ENCODE peak calls at places on chromosomes 11 and 22, in ten cellular contexts. Y is fibroblast of pulmonary artery, D is cardiac muscle cell, H is heart right ventricle, V is lung, S is epithelial cell of esophagus, A is GM23338, K is astrocyte of the spinal cord, G is colonic mucosa, T is HepG2. R is an unnamed sample.
A peak's percentile ranks its signal among the peaks of the same experiment; 100 is the strongest.

GRCh38 chr11:28245131-28245530 is 136.9 kb downstream of the METTL15 start:
- DNase-seq in A (no peak), G (no peak), H (no peak), D (no peak), Y (no peak), T (no peak), V (no peak), K (peak; percentile 42), S (no peak), R (no peak)

GRCh38 chr11:68033708-68034045 is 3.2 kb downstream of the NDUFS8 start:
- DNase-seq in G (no peak), T (no peak), D (no peak), A (no peak), Y (no peak), H (peak; percentile 64), K (no peak), V (no peak), S (no peak), R (no peak)

GRCh38 chr11:126857860-126858808 is 142.4 kb downstream of the KIRREL3 start:
- DNase-seq in D (peak; percentile 21), H (no peak), S (peak; percentile 0), G (no peak), V (no peak), A (no peak), K (peak; percentile 78), T (no peak), Y (peak; percentile 21), R (no peak)

GRCh38 chr22:24583221-24583971 is 9.5 kb downstream of the LRRC75B start:
- DNase-seq in T (peak; percentile 76), V (no peak), K (peak; percentile 9), H (peak; percentile 40), Y (peak; percentile 40), A (no peak), G (no peak), D (peak; percentile 64), S (peak; percentile 36), R (no peak)

GRCh38 chr11:116459644-116460043 is 313.1 kb downstream of the BUD13 start:
- DNase-seq in D (no peak), T (no peak), H (no peak), K (no peak), V (no peak), S (no peak), G (no peak), A (no peak), Y (no peak), R (no peak)

GRCh38 chr11:95044010-95044409 is 5.2 kb upstream of the KDM4F start:
- DNase-seq in Y (no peak), G (no peak), V (no peak), A (no peak), D (no peak), S (no peak), H (no peak), T (no peak), K (no peak), R (no peak)

GRCh38 chr11:87473174-87473573 is 435.4 kb downstream of the TMEM135 start:
- DNase-seq in K (peak; percentile 81), Y (peak; percentile 10), G (no peak), T (no peak), A (no peak), H (no peak), V (peak; percentile 31), S (peak; percentile 88), D (no peak), R (no peak)

GRCh38 chr22:24236656-24237055 is 8.2 kb downstream of the GGT5 start:
- DNase-seq in D (no peak), V (no peak), Y (no peak), G (no peak), A (no peak), H (no peak), S (no peak), T (no peak), K (no peak), R (no peak)

GRCh38 chr11:11550534-11550933 is 71.3 kb downstream of the GALNT18 start:
- DNase-seq in H (no peak), A (no peak), S (no peak), V (no peak), G (no peak), K (no peak), Y (no peak), D (no peak), T (no peak), R (no peak)

GRCh38 chr11:112241486-112241885 is 15.3 kb downstream of the PTS start:
- DNase-seq in G (no peak), D (peak; percentile 94), S (no peak), V (no peak), K (peak; percentile 69), T (peak; percentile 76), H (no peak), A (no peak), Y (peak; percentile 71), R (no peak)

GRCh38 chr11:94734563-94735275 is 33.4 kb upstream of the AMOTL1 start:
- DNase-seq in T (no peak), Y (no peak), V (no peak), G (no peak), S (peak; percentile 53), H (no peak), D (no peak), A (peak; percentile 59), K (peak; percentile 47), R (no peak)

GRCh38 chr22:40429481-40429880 is 59.1 kb downstream of the SGSM3 start:
- DNase-seq in G (no peak), T (no peak), K (no peak), V (no peak), Y (no peak), H (no peak), A (no peak), S (no peak), D (no peak), R (no peak)

GRCh38 chr22:46422896-46423295 is 87.4 kb downstream of the TRMU start:
- DNase-seq in Y (no peak), D (no peak), T (no peak), A (no peak), G (no peak), H (peak; percentile 30), K (no peak), S (no peak), V (no peak), R (no peak)

GRCh38 chr11:117319214-117319840 is 3.3 kb upstream of the BACE1 start:
- DNase-seq in A (no peak), D (peak; percentile 83), K (peak; percentile 59), S (no peak), V (no peak), H (no peak), Y (peak; percentile 76), T (no peak), G (no peak), R (no peak)

GRCh38 chr22:37485006-37485713 is 1.0 kb downstream of the MFNG start:
- DNase-seq in V (no peak), G (no peak), A (no peak), T (no peak), S (no peak), Y (no peak), K (no peak), D (no peak), H (peak; percentile 34), R (no peak)

GRCh38 chr11:19890308-19890707 is 177.7 kb downstream of the NAV2 start:
- DNase-seq in Y (peak; percentile 80), H (no peak), A (no peak), G (no peak), T (no peak), S (peak; percentile 27), D (peak; percentile 84), K (peak; percentile 95), V (no peak), R (no peak)

GRCh38 chr11:95081412-95081811 is 8.2 kb upstream of the ENDOD1 start:
- DNase-seq in K (peak; percentile 58), A (peak; percentile 24), G (no peak), T (no peak), H (peak; percentile 36), Y (peak; percentile 51), D (peak; percentile 33), S (no peak), V (no peak), R (no peak)

GRCh38 chr11:79466411-79466810 is 25.6 kb upstream of the TENM4 start:
- DNase-seq in G (no peak), K (peak; percentile 65), T (no peak), Y (peak; percentile 34), S (peak; percentile 57), D (peak; percentile 50), A (no peak), V (no peak), H (no peak), R (no peak)

GRCh38 chr11:89626366-89626765 is 83.7 kb upstream of the TRIM77 start:
- DNase-seq in H (no peak), V (no peak), D (no peak), Y (no peak), G (no peak), A (no peak), T (no peak), K (no peak), S (no peak), R (no peak)

DNA sequence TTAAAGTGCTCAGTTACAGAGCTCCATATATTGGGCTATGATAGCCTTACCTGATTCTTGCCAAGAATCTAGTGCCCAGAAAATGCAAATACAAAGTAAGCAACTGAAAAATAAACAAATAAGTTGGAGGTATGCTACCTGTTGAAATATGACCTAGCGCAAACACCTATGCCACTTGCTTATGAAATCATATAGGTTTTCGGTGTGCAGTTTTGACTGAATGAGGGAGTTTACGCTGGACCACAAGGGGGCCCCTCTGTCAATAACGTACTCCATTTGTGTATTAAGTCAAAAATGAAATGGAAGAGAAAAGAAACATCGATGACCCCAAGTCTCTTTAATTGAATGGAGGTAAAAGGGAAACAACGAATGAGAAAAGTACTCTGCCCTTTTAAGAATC is 84.9 kb upstream of the TRIM77 start:
- DNase-seq in A (no peak), V (no peak), S (peak; percentile 3), H (no peak), Y (no peak), G (no peak), T (no peak), D (no peak), K (no peak), R (no peak)
- TF ChIP-seq CTCF in A (peak; percentile 44), V (no peak), S (no peak), H (no peak), Y (no peak), G (no peak), T (peak; percentile 35), D (peak; percentile 14), K (peak; percentile 38), R (no peak)

GRCh38 chr11:128568166-128568778 is 19.1 kb downstream of the ETS1 start:
- DNase-seq in H (no peak), V (no peak), Y (no peak), A (no peak), T (no peak), S (peak; percentile 42), D (no peak), G (no peak), K (no peak), R (no peak)
- H3K4me3 ChIP-seq in H (no peak overlapping the region), V (no peak overlapping the region), Y (no peak overlapping the region), A (no peak overlapping the region), T (no peak overlapping the region), S (no peak overlapping the region), D (no peak overlapping the region), G (no peak overlapping the region), K (no peak overlapping the region), R (no peak overlapping the region)

GRCh38 chr11:61000426-61000825 is 28.9 kb downstream of the CD6 start:
- DNase-seq in A (no peak), H (no peak), S (no peak), Y (no peak), D (no peak), V (no peak), K (no peak), T (no peak), G (no peak), R (no peak)
- TF ChIP-seq CTCF in A (no peak), H (no peak), S (no peak), Y (no peak), D (no peak), V (no peak), K (no peak), T (no peak), G (no peak), R (no peak)

GRCh38 chr11:64638017-64638664 is 47.1 kb downstream of the SLC22A12 start:
- DNase-seq in T (no peak), H (no peak), S (no peak), K (no peak), A (peak; percentile 61), D (peak; percentile 26), Y (no peak), V (no peak), G (peak; percentile 71), R (no peak)
- H3K4me3 ChIP-seq in T (no peak overlapping the region), H (peak overlapping the region; percentile 17), S (no peak overlapping the region), K (no peak overlapping the region), A (peak overlapping the region; percentile 82), D (no peak overlapping the region), Y (no peak overlapping the region), V (no peak overlapping the region), G (peak overlapping the region; percentile 22), R (no peak overlapping the region)

R was measured in lower leg skin.